ENCODE peak calls at places on chromosomes 3 and 15, in five cellular contexts. T is upper lobe of right lung, V is SK-N-SH, J is heart left ventricle, O is sigmoid colon. Z is an unnamed sample.

GRCh38 chr15:39583586-39584265 is 2.8 kb downstream of the THBS1 start:
- DNase-seq in V (peak; percentile 36), O (peak; percentile 70), J (no peak), T (no peak), Z (no peak)

GRCh38 chr15:36845270-36845669 is 255.1 kb downstream of the MEIS2 start:
- DNase-seq in J (no peak), T (no peak), O (no peak), V (no peak), Z (no peak)

GRCh38 chr3:71694358-71694999 is 30.7 kb downstream of the EIF4E3 start:
- DNase-seq in O (no peak), T (no peak), J (no peak), V (no peak), Z (no peak)

GRCh38 chr15:95825672-95826387 is 504.7 kb upstream of the NR2F2 start:
- DNase-seq in O (no peak), V (no peak), J (no peak), T (no peak), Z (no peak)

GRCh38 chr3:127720985-127721384 is 48.2 kb downstream of the ABTB1 start:
- DNase-seq in O (peak; percentile 44), V (no peak), T (no peak), J (peak; percentile 8), Z (no peak)

GRCh38 chr3:126341755-126342150 is 15.5 kb downstream of the KLF15 start:
- DNase-seq in T (peak; percentile 39), V (no peak), J (no peak), O (no peak), Z (peak; percentile 15)

GRCh38 chr3:4999626-5000184 is 20.5 kb downstream of the BHLHE40 start:
- DNase-seq in V (peak; percentile 40), J (no peak), O (peak; percentile 61), T (no peak), Z (no peak)

GRCh38 chr15:66901336-66902100 is 163.9 kb upstream of the SMAD3 start:
- DNase-seq in T (no peak), J (no peak), V (no peak), O (peak; percentile 39), Z (no peak)

GRCh38 chr3:184172681-184173373 is 1.8 kb upstream of the AP2M1 start:
- DNase-seq in T (no peak), J (peak; percentile 6), O (no peak), V (no peak), Z (no peak)

GRCh38 chr3:141280086-141280485 is 48.5 kb downstream of the PXYLP1 start:
- DNase-seq in V (no peak), O (no peak), T (peak; percentile 52), J (no peak), Z (no peak)

GRCh38 chr15:71575474-71576045 is 234.8 kb upstream of the NR2E3 start:
- DNase-seq in O (no peak), T (no peak), V (peak; percentile 36), J (no peak), Z (no peak)

GRCh38 chr3:111619833-111620232 is 24.7 kb upstream of the ZBED2 start:
- DNase-seq in J (no peak), V (no peak), O (no peak), T (no peak), Z (no peak)

GRCh38 chr15:51861557-51862350 is 32.3 kb downstream of the TMOD3 start:
- DNase-seq in J (no peak), T (no peak), O (no peak), V (no peak), Z (no peak)

GRCh38 chr15:98874773-98875172 is 132.8 kb downstream of the PGPEP1L start:
- DNase-seq in T (no peak), V (no peak), O (no peak), J (no peak), Z (no peak)
- H3K27ac ChIP-seq in T (peak overlapping the region; percentile 42), V (no peak overlapping the region), O (peak overlapping the region; percentile 63), J (peak overlapping the region; percentile 80), Z (peak overlapping the region; percentile 64)

DNA sequence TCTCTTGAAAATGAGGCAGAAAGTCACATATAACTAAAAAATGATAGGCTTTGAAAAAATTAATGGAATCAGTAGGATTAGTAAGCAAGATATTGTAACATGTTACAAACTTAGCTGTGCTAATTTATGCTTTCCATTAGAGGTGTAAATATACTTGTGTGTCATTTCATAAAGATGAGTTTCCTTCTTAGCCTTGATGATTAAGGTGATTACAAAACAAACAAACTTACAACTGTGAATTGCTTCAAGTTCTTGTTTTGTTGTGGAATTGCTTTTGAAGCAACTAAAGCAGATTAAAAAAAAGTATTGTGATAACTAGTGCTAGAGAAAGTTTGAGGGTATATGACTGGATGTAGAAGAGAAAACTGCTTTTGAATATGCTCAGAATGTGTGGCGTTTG is 87.9 kb downstream of the DIPK2A start:
- DNase-seq in O (no peak), T (no peak), V (no peak), J (no peak), Z (no peak)
- H3K27ac ChIP-seq in O (no peak overlapping the region), T (no peak overlapping the region), V (no peak overlapping the region), J (no peak overlapping the region), Z (no peak overlapping the region)

GRCh38 chr15:99322643-99323405 is 71.5 kb downstream of the LRRC28 start:
- DNase-seq in J (no peak), T (no peak), V (no peak), O (no peak), Z (no peak)
- H3K27ac ChIP-seq in J (no peak overlapping the region), T (no peak overlapping the region), V (no peak overlapping the region), O (no peak overlapping the region), Z (no peak overlapping the region)

DNA sequence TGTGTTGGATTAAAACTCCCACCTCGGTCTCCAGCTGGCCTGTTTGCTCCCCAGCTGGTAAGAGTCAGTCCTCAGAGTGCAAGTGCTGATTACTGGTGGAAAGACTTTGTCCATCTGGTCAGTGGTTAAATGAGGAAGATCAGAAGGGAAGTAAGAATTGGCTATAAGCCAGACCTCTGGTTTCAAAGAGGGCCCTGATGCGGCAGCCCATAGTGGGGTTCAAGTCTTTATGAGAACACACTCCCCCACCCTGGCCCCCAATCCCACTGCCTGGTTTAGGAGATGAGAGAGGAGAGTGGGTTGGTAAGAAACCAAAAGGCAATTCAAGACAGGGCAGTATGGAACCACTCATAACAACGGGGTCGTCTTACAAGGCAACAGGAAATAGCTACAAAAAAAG is 65.0 kb downstream of the FRMD4B start:
- DNase-seq in V (no peak), T (no peak), J (peak; percentile 51), O (peak; percentile 70), Z (peak; percentile 38)
- H3K27ac ChIP-seq in V (no peak overlapping the region), T (peak overlapping the region; percentile 55), J (peak overlapping the region; percentile 67), O (peak overlapping the region; percentile 31), Z (no peak overlapping the region)

GRCh38 chr15:67955256-67955655 is 98.9 kb upstream of the PIAS1 start:
- DNase-seq in J (no peak), T (no peak), O (no peak), V (no peak), Z (no peak)
- H3K27ac ChIP-seq in J (no peak overlapping the region), T (no peak overlapping the region), O (no peak overlapping the region), V (no peak overlapping the region), Z (no peak overlapping the region)

GRCh38 chr3:52237659-52238172 is 1.2 kb downstream of the TWF2 start:
- DNase-seq in T (peak; percentile 86), O (peak; percentile 97), V (peak; percentile 58), J (peak; percentile 93), Z (peak; percentile 88)

GRCh38 chr3:52237006-52237658 is 1.8 kb downstream of the TWF2 start:
- DNase-seq in J (no peak), O (no peak), T (peak; percentile 39), V (no peak), Z (no peak)

GRCh38 chr3:52238193-52238760 is 681 bp downstream of the TWF2 start:
- DNase-seq in V (no peak), O (no peak), J (peak; percentile 22), T (no peak), Z (no peak)

GRCh38 chr3:52234516-52235447 is 4.2 kb downstream of the TWF2 start:
- DNase-seq in O (no peak), J (peak; percentile 65), V (no peak), T (peak; percentile 54), Z (peak; percentile 31)

GRCh38 chr3:52236424-52236886 is 2.5 kb downstream of the TWF2 start:
- DNase-seq in T (peak; percentile 49), J (no peak), O (no peak), V (no peak), Z (no peak)
- H3K27ac ChIP-seq in T (peak overlapping the region; percentile 84), J (peak overlapping the region; percentile 96), O (peak overlapping the region; percentile 97), V (peak overlapping the region; percentile 96), Z (peak overlapping the region; percentile 91)